ENCODE peak calls at places on chromosome 17, in seven cellular contexts. I, C, Y, H, W, S and M are unnamed samples.

GRCh38 chr17:48472485-48473281 is 42.7 kb upstream of the SKAP1 start:
- DNase-seq in I (peak; percentile 92), C (peak; percentile 39), Y (peak; percentile 85), H (peak; percentile 86), W (no peak), S (no peak), M (peak; percentile 41)

GRCh38 chr17:42347198-42347597 is 41.0 kb downstream of the STAT3 start:
- DNase-seq in I (no peak), C (no peak), Y (no peak), H (no peak), W (no peak), S (peak; percentile 60), M (no peak)

GRCh38 chr17:75819116-75819515 is 25.1 kb downstream of the UNC13D start:
- DNase-seq in I (no peak), C (no peak), Y (no peak), H (no peak), W (no peak), S (no peak), M (no peak)

GRCh38 chr17:47013341-47013740 is 34.3 kb upstream of the RPRML start:
- DNase-seq in I (no peak), C (no peak), Y (no peak), H (no peak), W (no peak), S (no peak), M (no peak)

GRCh38 chr17:74805543-74805991 is 29.4 kb upstream of the NAT9 start:
- DNase-seq in I (no peak), C (no peak), Y (no peak), H (no peak), W (no peak), S (no peak), M (no peak)

GRCh38 chr17:49035470-49036269 is 38.5 kb downstream of the IGF2BP1 start:
- DNase-seq in I (no peak), C (peak; percentile 85), Y (peak; percentile 4), H (peak; percentile 6), W (no peak), S (no peak), M (peak; percentile 28)

GRCh38 chr17:4678448-4679026 is 25.4 kb downstream of the PELP1 start:
- DNase-seq in I (no peak), C (no peak), Y (no peak), H (no peak), W (peak; percentile 39), S (peak; percentile 31), M (no peak)

GRCh38 chr17:64781810-64782555 is 119.9 kb upstream of the SMURF2 start:
- DNase-seq in I (no peak), C (no peak), Y (no peak), H (no peak), W (no peak), S (no peak), M (no peak)

GRCh38 chr17:8273884-8274444 is 14.5 kb upstream of the RANGRF start:
- DNase-seq in I (no peak), C (no peak), Y (no peak), H (no peak), W (peak; percentile 96), S (no peak), M (no peak)

GRCh38 chr17:28726912-28727726 is 1.1 kb upstream of the TLCD1 start:
- DNase-seq in I (peak; percentile 95), C (peak; percentile 98), Y (peak; percentile 94), H (peak; percentile 97), W (peak; percentile 96), S (peak; percentile 88), M (peak; percentile 94)

GRCh38 chr17:79934653-79934970 is 95.4 kb upstream of the CBX4 start:
- DNase-seq in I (no peak), C (no peak), Y (no peak), H (no peak), W (no peak), S (no peak), M (no peak)

GRCh38 chr17:9470171-9470570 is 105.4 kb downstream of the STX8 start:
- DNase-seq in I (no peak), C (no peak), Y (no peak), H (no peak), W (no peak), S (no peak), M (no peak)

GRCh38 chr17:40452074-40452787 is 9.0 kb downstream of the IGFBP4 start:
- DNase-seq in I (no peak), C (no peak), Y (no peak), H (no peak), W (no peak), S (peak; percentile 69), M (no peak)